ENCODE peak calls at places on chromosomes 11 and 22, in eight cellular contexts. One of them, this sample, is unnamed.

GRCh38 chr22:50308986-50309600 is 1.6 kb upstream of the PLXNB2 start:
- DNase-seq in CD4-positive, CD25-positive, alpha-beta regulatory T cell: no peak
- DNase-seq in ecto neural progenitor cell: no peak
- DNase-seq in SK-N-SH: no peak
- DNase-seq in tibial nerve: no peak
- DNase-seq in CD8-positive, alpha-beta T cell: no peak
- DNase-seq in GM18507: no peak
- DNase-seq in Karpas-422: no peak
- DNase-seq in this sample: no peak

GRCh38 chr11:1812274-1812673 is 22.5 kb upstream of the SYT8 start:
- DNase-seq in CD4-positive, CD25-positive, alpha-beta regulatory T cell: no peak
- DNase-seq in ecto neural progenitor cell: no peak
- DNase-seq in SK-N-SH: no peak
- DNase-seq in tibial nerve: no peak
- DNase-seq in CD8-positive, alpha-beta T cell: no peak
- DNase-seq in GM18507: no peak
- DNase-seq in Karpas-422: no peak
- DNase-seq in this sample: no peak

GRCh38 chr11:1908579-1908978 is 10.9 kb upstream of the TNNT3 start:
- DNase-seq in CD4-positive, CD25-positive, alpha-beta regulatory T cell: no peak
- DNase-seq in ecto neural progenitor cell: no peak
- DNase-seq in SK-N-SH: no peak
- DNase-seq in tibial nerve: no peak
- DNase-seq in CD8-positive, alpha-beta T cell: no peak
- DNase-seq in GM18507: no peak
- DNase-seq in Karpas-422: no peak
- DNase-seq in this sample: no peak

GRCh38 chr11:107859459-107860239 is 1.1 kb upstream of the SLC35F2 start:
- DNase-seq in CD4-positive, CD25-positive, alpha-beta regulatory T cell: peak
- DNase-seq in ecto neural progenitor cell: peak
- DNase-seq in SK-N-SH: peak
- DNase-seq in tibial nerve: peak
- DNase-seq in CD8-positive, alpha-beta T cell: peak
- DNase-seq in GM18507: no peak
- DNase-seq in Karpas-422: peak
- DNase-seq in this sample: no peak

GRCh38 chr11:36512016-36512415 is 1.9 kb upstream of the TRAF6 start:
- DNase-seq in CD4-positive, CD25-positive, alpha-beta regulatory T cell: no peak
- DNase-seq in ecto neural progenitor cell: no peak
- DNase-seq in SK-N-SH: no peak
- DNase-seq in tibial nerve: no peak
- DNase-seq in CD8-positive, alpha-beta T cell: no peak
- DNase-seq in GM18507: no peak
- DNase-seq in Karpas-422: no peak
- DNase-seq in this sample: no peak

GRCh38 chr11:86416494-86416893 is 41.8 kb downstream of the CCDC81 start:
- DNase-seq in CD4-positive, CD25-positive, alpha-beta regulatory T cell: no peak
- DNase-seq in ecto neural progenitor cell: no peak
- DNase-seq in SK-N-SH: no peak
- DNase-seq in tibial nerve: no peak
- DNase-seq in CD8-positive, alpha-beta T cell: no peak
- DNase-seq in GM18507: no peak
- DNase-seq in Karpas-422: no peak
- DNase-seq in this sample: no peak

GRCh38 chr11:20592741-20593140 is 6.7 kb upstream of the SLC6A5 start:
- DNase-seq in CD4-positive, CD25-positive, alpha-beta regulatory T cell: no peak
- DNase-seq in ecto neural progenitor cell: no peak
- DNase-seq in SK-N-SH: no peak
- DNase-seq in tibial nerve: no peak
- DNase-seq in CD8-positive, alpha-beta T cell: no peak
- DNase-seq in GM18507: no peak
- DNase-seq in Karpas-422: no peak
- DNase-seq in this sample: no peak

GRCh38 chr11:24636291-24636629 is 139.4 kb downstream of the LUZP2 start:
- DNase-seq in CD4-positive, CD25-positive, alpha-beta regulatory T cell: no peak
- DNase-seq in ecto neural progenitor cell: no peak
- DNase-seq in SK-N-SH: no peak
- DNase-seq in tibial nerve: no peak
- DNase-seq in CD8-positive, alpha-beta T cell: no peak
- DNase-seq in GM18507: no peak
- DNase-seq in Karpas-422: no peak
- DNase-seq in this sample: no peak

GRCh38 chr11:16356751-16357365 is 512 bp upstream of the SOX6 start:
- DNase-seq in CD4-positive, CD25-positive, alpha-beta regulatory T cell: no peak
- DNase-seq in ecto neural progenitor cell: no peak
- DNase-seq in SK-N-SH: no peak
- DNase-seq in tibial nerve: peak
- DNase-seq in CD8-positive, alpha-beta T cell: no peak
- DNase-seq in GM18507: no peak
- DNase-seq in Karpas-422: no peak
- DNase-seq in this sample: no peak

GRCh38 chr11:73197348-73197747 is 20.7 kb upstream of the P2RY2 start:
- DNase-seq in CD4-positive, CD25-positive, alpha-beta regulatory T cell: no peak
- DNase-seq in ecto neural progenitor cell: no peak
- DNase-seq in SK-N-SH: no peak
- DNase-seq in tibial nerve: no peak
- DNase-seq in CD8-positive, alpha-beta T cell: no peak
- DNase-seq in GM18507: no peak
- DNase-seq in Karpas-422: no peak
- DNase-seq in this sample: no peak

GRCh38 chr11:65719887-65720236 is 736 bp downstream of the RNASEH2C start:
- DNase-seq in CD4-positive, CD25-positive, alpha-beta regulatory T cell: no peak
- DNase-seq in ecto neural progenitor cell: no peak
- DNase-seq in SK-N-SH: no peak
- DNase-seq in tibial nerve: no peak
- DNase-seq in CD8-positive, alpha-beta T cell: no peak
- DNase-seq in GM18507: no peak
- DNase-seq in Karpas-422: peak
- DNase-seq in this sample: no peak

GRCh38 chr22:44776535-44777363 is 24.4 kb downstream of the ARHGAP8 start:
- DNase-seq in CD4-positive, CD25-positive, alpha-beta regulatory T cell: no peak
- DNase-seq in ecto neural progenitor cell: no peak
- DNase-seq in SK-N-SH: no peak
- DNase-seq in tibial nerve: no peak
- DNase-seq in CD8-positive, alpha-beta T cell: no peak
- DNase-seq in GM18507: no peak
- DNase-seq in Karpas-422: no peak
- DNase-seq in this sample: no peak

GRCh38 chr11:4026389-4026788 is 68.2 kb upstream of the RRM1 start:
- DNase-seq in CD4-positive, CD25-positive, alpha-beta regulatory T cell: no peak
- DNase-seq in ecto neural progenitor cell: no peak
- DNase-seq in SK-N-SH: no peak
- DNase-seq in tibial nerve: no peak
- DNase-seq in CD8-positive, alpha-beta T cell: no peak
- DNase-seq in GM18507: no peak
- DNase-seq in Karpas-422: no peak
- DNase-seq in this sample: no peak

GRCh38 chr22:17601031-17601430 is 27.5 kb downstream of the ATP6V1E1 start:
- DNase-seq in CD4-positive, CD25-positive, alpha-beta regulatory T cell: no peak
- DNase-seq in ecto neural progenitor cell: no peak
- DNase-seq in SK-N-SH: peak
- DNase-seq in tibial nerve: no peak
- DNase-seq in CD8-positive, alpha-beta T cell: no peak
- DNase-seq in GM18507: no peak
- DNase-seq in Karpas-422: no peak
- DNase-seq in this sample: no peak

GRCh38 chr11:77136074-77136473 is 8.0 kb downstream of the MYO7A start:
- DNase-seq in CD4-positive, CD25-positive, alpha-beta regulatory T cell: no peak
- DNase-seq in ecto neural progenitor cell: no peak
- DNase-seq in SK-N-SH: no peak
- DNase-seq in tibial nerve: no peak
- DNase-seq in CD8-positive, alpha-beta T cell: no peak
- DNase-seq in GM18507: no peak
- DNase-seq in Karpas-422: no peak
- DNase-seq in this sample: no peak

GRCh38 chr11:112968988-112969714 is 7.9 kb downstream of the NCAM1 start:
- DNase-seq in CD4-positive, CD25-positive, alpha-beta regulatory T cell: no peak
- DNase-seq in ecto neural progenitor cell: no peak
- DNase-seq in SK-N-SH: peak
- DNase-seq in tibial nerve: no peak
- DNase-seq in CD8-positive, alpha-beta T cell: no peak
- DNase-seq in GM18507: no peak
- DNase-seq in Karpas-422: no peak
- DNase-seq in this sample: no peak

GRCh38 chr22:23206915-23207314 is 26.6 kb downstream of the BCR start:
- DNase-seq in CD4-positive, CD25-positive, alpha-beta regulatory T cell: no peak
- DNase-seq in ecto neural progenitor cell: no peak
- DNase-seq in SK-N-SH: no peak
- DNase-seq in tibial nerve: no peak
- DNase-seq in CD8-positive, alpha-beta T cell: no peak
- DNase-seq in GM18507: no peak
- DNase-seq in Karpas-422: no peak
- DNase-seq in this sample: no peak

GRCh38 chr11:79437274-79437980 is 3.4 kb downstream of the TENM4 start:
- DNase-seq in CD4-positive, CD25-positive, alpha-beta regulatory T cell: no peak
- DNase-seq in ecto neural progenitor cell: peak
- DNase-seq in SK-N-SH: peak
- DNase-seq in tibial nerve: peak
- DNase-seq in CD8-positive, alpha-beta T cell: no peak
- DNase-seq in GM18507: no peak
- DNase-seq in Karpas-422: no peak
- DNase-seq in this sample: no peak

GRCh38 chr22:19891350-19892248 is 36.9 kb upstream of the GNB1L start:
- DNase-seq in CD4-positive, CD25-positive, alpha-beta regulatory T cell: peak
- DNase-seq in ecto neural progenitor cell: peak
- DNase-seq in SK-N-SH: peak
- DNase-seq in tibial nerve: no peak
- DNase-seq in CD8-positive, alpha-beta T cell: peak
- DNase-seq in GM18507: peak
- DNase-seq in Karpas-422: peak
- DNase-seq in this sample: peak

GRCh38 chr11:2860636-2861035 is 24.9 kb downstream of the CDKN1C start:
- DNase-seq in CD4-positive, CD25-positive, alpha-beta regulatory T cell: no peak
- DNase-seq in ecto neural progenitor cell: no peak
- DNase-seq in SK-N-SH: no peak
- DNase-seq in tibial nerve: no peak
- DNase-seq in CD8-positive, alpha-beta T cell: no peak
- DNase-seq in GM18507: peak
- DNase-seq in Karpas-422: no peak
- DNase-seq in this sample: no peak

GRCh38 chr11:117419136-117419914 is 91.7 kb downstream of the CEP164 start:
- DNase-seq in CD4-positive, CD25-positive, alpha-beta regulatory T cell: no peak
- DNase-seq in ecto neural progenitor cell: no peak
- DNase-seq in SK-N-SH: no peak
- DNase-seq in tibial nerve: no peak
- DNase-seq in CD8-positive, alpha-beta T cell: no peak
- DNase-seq in GM18507: no peak
- DNase-seq in Karpas-422: no peak
- DNase-seq in this sample: no peak

GRCh38 chr22:24843048-24843447 is 37.0 kb downstream of the SGSM1 start:
- DNase-seq in CD4-positive, CD25-positive, alpha-beta regulatory T cell: no peak
- DNase-seq in ecto neural progenitor cell: no peak
- DNase-seq in SK-N-SH: no peak
- DNase-seq in tibial nerve: no peak
- DNase-seq in CD8-positive, alpha-beta T cell: no peak
- DNase-seq in GM18507: no peak
- DNase-seq in Karpas-422: no peak
- DNase-seq in this sample: no peak

GRCh38 chr22:17973217-17973616 is 51.1 kb downstream of the MICAL3 start:
- DNase-seq in CD4-positive, CD25-positive, alpha-beta regulatory T cell: no peak
- DNase-seq in ecto neural progenitor cell: no peak
- DNase-seq in SK-N-SH: no peak
- DNase-seq in tibial nerve: no peak
- DNase-seq in CD8-positive, alpha-beta T cell: no peak
- DNase-seq in GM18507: no peak
- DNase-seq in Karpas-422: no peak
- DNase-seq in this sample: no peak

GRCh38 chr22:22210375-22210774 is 34.2 kb upstream of the VPREB1 start:
- DNase-seq in CD4-positive, CD25-positive, alpha-beta regulatory T cell: no peak
- DNase-seq in ecto neural progenitor cell: no peak
- DNase-seq in SK-N-SH: no peak
- DNase-seq in tibial nerve: no peak
- DNase-seq in CD8-positive, alpha-beta T cell: no peak
- DNase-seq in GM18507: no peak
- DNase-seq in Karpas-422: no peak
- DNase-seq in this sample: no peak

This sample was measured in central memory CD4-positive, alpha-beta T cell.